ENCODE peak calls at places on chromosomes 6 and 20, in five cellular contexts. V, A, W, E and S are unnamed samples. For H3K27me3, the result is how much of the 10 kb centered on the place peaks cover.

GRCh38 chr6:44431118-44431725 is 43.7 kb downstream of the CDC5L start:
- DNase-seq in V (no peak), A (peak), W (no peak), E (no peak), S (peak)

GRCh38 chr6:137222376-137222775 is 3.2 kb upstream of the IFNGR1 start:
- DNase-seq in V (no peak), A (no peak), W (no peak), E (no peak), S (no peak)

GRCh38 chr6:115618311-115618710 is 442.4 kb downstream of the FRK start:
- DNase-seq in V (no peak), A (no peak), W (no peak), E (no peak), S (no peak)

GRCh38 chr6:33983109-33983475 is 162.8 kb downstream of the GRM4 start:
- DNase-seq in V (no peak), A (no peak), W (no peak), E (peak), S (no peak)

GRCh38 chr6:235763-236360 is 56.4 kb upstream of the DUSP22 start:
- DNase-seq in V (no peak), A (peak), W (no peak), E (no peak), S (no peak)

GRCh38 chr20:17635846-17636245 is 46.2 kb downstream of the RRBP1 start:
- DNase-seq in V (no peak), A (no peak), W (no peak), E (no peak), S (no peak)

GRCh38 chr6:29941006-29941405 is 1.3 kb upstream of the HLA-A start:
- DNase-seq in V (no peak), A (no peak), W (no peak), E (no peak), S (no peak)

GRCh38 chr20:24365685-24366084 is 103.7 kb upstream of the SYNDIG1 start:
- DNase-seq in V (no peak), A (no peak), W (no peak), E (no peak), S (no peak)

GRCh38 chr20:15320941-15321340 is 983.5 kb upstream of the FLRT3 start:
- DNase-seq in V (no peak), A (no peak), W (no peak), E (peak), S (no peak)

GRCh38 chr6:52310932-52311331 is 26.4 kb upstream of the MCM3 start:
- DNase-seq in V (no peak), A (no peak), W (no peak), E (no peak), S (no peak)

GRCh38 chr6:54810182-54810581 is 36.4 kb upstream of the FAM83B start:
- DNase-seq in V (no peak), A (no peak), W (no peak), E (no peak), S (no peak)

GRCh38 chr20:11755071-11755881 is 162.4 kb upstream of the BTBD3 start:
- DNase-seq in V (no peak), A (peak), W (no peak), E (no peak), S (no peak)

GRCh38 chr20:5913166-5913565 is 37.2 kb downstream of the TRMT6 start:
- DNase-seq in V (no peak), A (no peak), W (no peak), E (no peak), S (no peak)

GRCh38 chr6:11710221-11710836 is 68.3 kb downstream of the ADTRP start:
- DNase-seq in V (no peak), A (no peak), W (no peak), E (no peak), S (no peak)

GRCh38 chr20:41261790-41262717 is 55.5 kb downstream of the ZHX3 start:
- DNase-seq in V (no peak), A (no peak), W (no peak), E (no peak), S (no peak)

GRCh38 chr6:152669894-152670293 is 27.8 kb upstream of the MYCT1 start:
- DNase-seq in V (no peak), A (peak), W (no peak), E (no peak), S (no peak)

GRCh38 chr20:17533396-17533795 is 2.2 kb upstream of the BFSP1 start:
- DNase-seq in V (no peak), A (peak), W (no peak), E (no peak), S (no peak)

GRCh38 chr20:32450484-32451061 is 92.4 kb downstream of the ASXL1 start:
- DNase-seq in V (no peak), A (peak), W (no peak), E (no peak), S (no peak)

DNA sequence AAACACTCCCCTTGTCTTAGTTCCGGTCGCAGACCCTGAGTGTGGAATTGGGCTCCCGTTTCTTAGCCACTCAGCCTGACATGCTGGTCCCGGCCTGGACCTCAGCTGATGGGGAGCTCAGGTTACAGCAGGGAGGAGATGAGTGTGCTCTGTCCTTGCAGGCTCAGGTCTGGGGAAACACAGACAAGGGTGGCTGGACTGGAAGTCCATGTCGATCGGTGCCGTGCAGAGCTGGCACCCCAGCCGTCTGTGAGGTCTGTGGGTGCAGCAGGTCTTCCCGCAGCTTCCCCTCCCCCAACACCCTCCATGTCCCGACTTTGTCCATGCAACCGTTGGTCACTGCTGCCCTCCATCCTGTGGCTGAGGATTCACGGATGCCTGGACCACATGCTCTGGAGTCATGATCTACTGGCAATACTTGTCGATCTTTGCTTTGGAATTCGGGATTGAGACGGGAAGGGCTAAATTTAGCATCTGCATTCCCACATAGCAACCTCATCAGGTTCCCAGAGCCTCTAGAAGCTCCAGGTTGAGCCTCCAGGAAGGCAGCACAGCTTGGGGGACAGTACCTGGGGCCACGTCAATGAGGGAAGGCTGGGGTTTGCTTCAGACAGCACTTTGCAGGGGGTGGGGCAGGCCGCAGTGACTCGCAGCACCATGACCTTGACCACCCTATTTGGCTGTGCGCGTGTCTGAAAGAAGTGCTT is 118.8 kb downstream of the PSMB1 start:
- DNase-seq in V (no peak), A (peak), W (no peak), E (no peak), S (peak)
- H3K27me3 ChIP-seq in V (under half), A (under half), W (under half), E (under half), S (under half)

DNA sequence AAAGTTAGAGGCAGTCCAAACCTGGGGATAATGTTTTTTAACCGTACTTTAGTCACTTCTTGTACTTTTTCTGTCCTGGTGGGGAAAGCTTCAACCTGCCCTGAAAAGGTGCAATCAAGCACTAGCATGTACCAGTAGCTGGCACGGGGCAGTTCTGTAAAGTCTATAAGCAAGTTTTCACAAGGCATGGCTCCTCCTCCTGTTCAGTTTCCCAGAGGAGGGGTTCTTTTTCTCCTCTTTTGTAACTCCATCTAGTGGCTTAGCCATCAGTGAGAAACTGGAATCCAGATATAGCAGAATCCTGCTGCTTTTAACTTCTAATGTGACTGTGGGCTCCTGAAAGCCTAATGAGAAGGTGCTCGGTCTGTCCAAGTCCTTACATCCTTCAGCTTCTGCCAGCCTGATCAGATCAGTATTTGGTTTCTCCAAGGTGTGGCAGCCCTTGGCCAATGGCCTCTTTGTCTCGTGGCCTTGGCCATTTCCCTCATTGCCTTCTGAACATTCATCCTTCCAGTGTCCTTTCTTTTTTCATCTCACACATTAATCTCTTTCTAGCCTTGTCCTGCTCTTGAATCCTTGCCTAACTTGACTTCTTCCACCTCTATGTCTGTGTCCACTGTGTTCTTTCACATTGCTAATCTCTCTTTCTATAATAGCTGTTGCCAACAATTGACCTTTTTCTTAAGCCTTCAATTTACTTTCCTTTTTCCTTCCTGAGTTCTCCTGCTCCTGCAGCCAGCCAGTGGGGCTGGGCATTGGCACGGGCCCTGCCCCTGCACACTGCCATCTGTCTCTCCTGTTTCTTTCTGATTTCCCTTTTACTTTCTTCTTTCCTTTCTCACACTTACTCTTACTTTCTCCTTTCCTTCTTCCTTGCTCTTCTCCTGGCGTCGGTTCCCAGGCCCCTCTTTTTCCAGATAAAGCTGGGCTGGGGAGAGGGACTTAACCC is 222.0 kb upstream of the SYNCRIP start:
- DNase-seq in V (no peak), A (no peak), W (no peak), E (no peak), S (no peak)
- TF ChIP-seq CTCF in V (no peak), A (no peak), W (no peak), E (no peak), S (no peak)

GRCh38 chr6:27553123-27553904 is 80.4 kb upstream of the ZNF184 start:
- DNase-seq in V (no peak), A (peak), W (peak), E (no peak), S (no peak)

GRCh38 chr6:27562027-27562410 is 89.1 kb upstream of the ZNF184 start:
- DNase-seq in V (no peak), A (no peak), W (no peak), E (no peak), S (no peak)

GRCh38 chr6:27556406-27556805 is 83.5 kb upstream of the ZNF184 start:
- DNase-seq in V (no peak), A (no peak), W (no peak), E (no peak), S (no peak)

GRCh38 chr6:27558028-27558724 is 85.3 kb upstream of the ZNF184 start:
- DNase-seq in V (no peak), A (no peak), W (no peak), E (no peak), S (no peak)
- H3K27me3 ChIP-seq in V (under half), A (under half), W (under half), E (half or more), S (under half)

GRCh38 chr20:46022411-46023147 is 6.4 kb upstream of the SLC12A5 start:
- DNase-seq in V (peak), A (peak), W (peak), E (no peak), S (peak)

GRCh38 chr20:46023999-46024398 is 5.0 kb upstream of the SLC12A5 start:
- DNase-seq in V (no peak), A (no peak), W (no peak), E (no peak), S (no peak)

GRCh38 chr20:46020515-46020914 is 8.5 kb upstream of the SLC12A5 start:
- DNase-seq in V (no peak), A (no peak), W (no peak), E (no peak), S (no peak)

GRCh38 chr20:46023148-46023484 is 5.9 kb upstream of the SLC12A5 start:
- DNase-seq in V (no peak), A (no peak), W (no peak), E (no peak), S (no peak)

GRCh38 chr20:46021361-46022359 is 7.4 kb upstream of the SLC12A5 start:
- DNase-seq in V (peak), A (peak), W (peak), E (no peak), S (peak)
- TF ChIP-seq CTCF in V (no peak), A (peak), W (peak), E (no peak), S (no peak)